ENCODE peak calls at places on chromosomes 12 and 14, in four cellular contexts. O is Peyer's patch, K is MM.1S, B is IMR-90. Q is an unnamed sample.

GRCh38 chr12:21849878-21850277 is 75.4 kb upstream of the KCNJ8 start:
- DNase-seq in O (no peak), K (no peak), B (no peak), Q (no peak)

GRCh38 chr14:46451800-46452199 is 199.8 kb downstream of the RPL10L start:
- DNase-seq in K (no peak), O (no peak), B (no peak), Q (no peak)

GRCh38 chr14:103418508-103418818 is 33.2 kb downstream of the MARK3 start:
- DNase-seq in K (peak; percentile 29), O (no peak), B (peak; percentile 87), Q (no peak)

GRCh38 chr12:32586390-32586789 is 92.7 kb upstream of the DNM1L start:
- DNase-seq in B (peak; percentile 54), O (no peak), K (no peak), Q (no peak)

GRCh38 chr12:104886418-104887401 is 71.4 kb downstream of the SLC41A2 start:
- DNase-seq in K (no peak), O (no peak), B (peak; percentile 90), Q (no peak)

GRCh38 chr12:6936642-6937480 is 6.8 kb upstream of the RNU7-1 start:
- DNase-seq in K (no peak), O (no peak), B (no peak), Q (peak; percentile 53)

GRCh38 chr12:47686645-47687240 is 19.1 kb downstream of the RPAP3 start:
- DNase-seq in O (no peak), B (peak; percentile 67), K (peak; percentile 34), Q (peak; percentile 48)

GRCh38 chr12:64560395-64561301 is 49.6 kb upstream of the RASSF3 start:
- DNase-seq in B (peak; percentile 100), K (no peak), O (no peak), Q (no peak)

GRCh38 chr12:108065061-108065460 is 64.0 kb upstream of the WSCD2 start:
- DNase-seq in K (no peak), B (no peak), O (no peak), Q (no peak)

GRCh38 chr14:92704821-92705220 is 43.6 kb downstream of the LGMN start:
- DNase-seq in O (no peak), B (no peak), K (no peak), Q (no peak)

GRCh38 chr14:72521045-72521444 is 372.9 kb downstream of the DPF3 start:
- DNase-seq in K (peak; percentile 67), B (no peak), O (no peak), Q (no peak)

GRCh38 chr12:99253068-99253467 is 394.5 kb upstream of the GARIN6 start:
- DNase-seq in B (no peak), K (peak; percentile 36), O (no peak), Q (no peak)

GRCh38 chr12:95648990-95649791 is 97.9 kb upstream of the USP44 start:
- DNase-seq in B (peak; percentile 62), O (no peak), K (no peak), Q (no peak)

GRCh38 chr12:34625116-34625515 is 602.8 kb downstream of the ALG10 start:
- DNase-seq in B (no peak), K (peak; percentile 22), O (no peak), Q (no peak)

GRCh38 chr14:52029881-52030280 is 39.0 kb downstream of the NID2 start:
- DNase-seq in K (no peak), B (no peak), O (no peak), Q (no peak)

GRCh38 chr12:41466762-41467270 is 278.7 kb downstream of the PDZRN4 start:
- DNase-seq in B (no peak), K (no peak), O (no peak), Q (no peak)

GRCh38 chr12:24195063-24195462 is 245.6 kb upstream of the SOX5 start:
- DNase-seq in O (no peak), K (no peak), B (no peak), Q (no peak)

GRCh38 chr12:107105410-107105703 is 12.0 kb upstream of the CRY1 start:
- DNase-seq in B (no peak), O (no peak), K (no peak), Q (no peak)

GRCh38 chr12:48999371-49000131 is at the start of gene DDN:
- DNase-seq in B (peak; percentile 52), O (no peak), K (peak; percentile 78), Q (peak; percentile 37)

GRCh38 chr14:55361190-55361589 is 50.4 kb downstream of the ATG14 start:
- DNase-seq in B (no peak), K (no peak), O (no peak), Q (no peak)

GRCh38 chr12:113293100-113293499 is 41.8 kb downstream of the SLC8B1 start:
- DNase-seq in B (no peak), O (no peak), K (no peak), Q (no peak)

GRCh38 chr14:85071447-85071846 is 458.5 kb upstream of the FLRT2 start:
- DNase-seq in K (no peak), O (no peak), B (no peak), Q (no peak)

GRCh38 chr12:109654357-109654756 is 59.3 kb upstream of the FAM222A start:
- DNase-seq in B (no peak), K (no peak), O (no peak), Q (no peak)

GRCh38 chr14:84399296-84399910 is 1130.5 kb upstream of the FLRT2 start:
- DNase-seq in O (no peak), K (no peak), B (no peak), Q (no peak)

GRCh38 chr14:65637780-65638179 is 225.2 kb downstream of the FUT8 start:
- DNase-seq in B (peak; percentile 1), K (no peak), O (peak; percentile 29), Q (no peak)

GRCh38 chr14:93430889-93431670 is at the start of gene UNC79:
- DNase-seq in O (no peak), K (no peak), B (no peak), Q (no peak)

GRCh38 chr14:61420326-61420725 is 98.9 kb downstream of the PRKCH start:
- DNase-seq in K (no peak), O (no peak), B (peak; percentile 5), Q (peak; percentile 37)

GRCh38 chr12:106282457-106283097 is 20.0 kb upstream of the TCP11L2 start:
- DNase-seq in O (peak; percentile 31), B (peak; percentile 55), K (peak; percentile 59), Q (peak; percentile 40)

GRCh38 chr14:35438910-35439713 is 34.6 kb upstream of the NFKBIA start:
- DNase-seq in K (no peak), B (no peak), O (no peak), Q (no peak)

GRCh38 chr12:117912756-117913155 is 56.0 kb downstream of the KSR2 start:
- DNase-seq in O (no peak), B (no peak), K (no peak), Q (no peak)

GRCh38 chr14:99261916-99262787 is 9.8 kb downstream of the BCL11B start:
- DNase-seq in B (no peak), K (no peak), O (peak; percentile 83), Q (peak; percentile 98)

GRCh38 chr12:58557156-58557555 is 363.1 kb downstream of the LRIG3 start:
- DNase-seq in K (no peak), B (peak; percentile 83), O (no peak), Q (no peak)

GRCh38 chr12:39355841-39356240 is 87.1 kb downstream of the KIF21A start:
- DNase-seq in B (no peak), O (no peak), K (no peak), Q (no peak)

DNA sequence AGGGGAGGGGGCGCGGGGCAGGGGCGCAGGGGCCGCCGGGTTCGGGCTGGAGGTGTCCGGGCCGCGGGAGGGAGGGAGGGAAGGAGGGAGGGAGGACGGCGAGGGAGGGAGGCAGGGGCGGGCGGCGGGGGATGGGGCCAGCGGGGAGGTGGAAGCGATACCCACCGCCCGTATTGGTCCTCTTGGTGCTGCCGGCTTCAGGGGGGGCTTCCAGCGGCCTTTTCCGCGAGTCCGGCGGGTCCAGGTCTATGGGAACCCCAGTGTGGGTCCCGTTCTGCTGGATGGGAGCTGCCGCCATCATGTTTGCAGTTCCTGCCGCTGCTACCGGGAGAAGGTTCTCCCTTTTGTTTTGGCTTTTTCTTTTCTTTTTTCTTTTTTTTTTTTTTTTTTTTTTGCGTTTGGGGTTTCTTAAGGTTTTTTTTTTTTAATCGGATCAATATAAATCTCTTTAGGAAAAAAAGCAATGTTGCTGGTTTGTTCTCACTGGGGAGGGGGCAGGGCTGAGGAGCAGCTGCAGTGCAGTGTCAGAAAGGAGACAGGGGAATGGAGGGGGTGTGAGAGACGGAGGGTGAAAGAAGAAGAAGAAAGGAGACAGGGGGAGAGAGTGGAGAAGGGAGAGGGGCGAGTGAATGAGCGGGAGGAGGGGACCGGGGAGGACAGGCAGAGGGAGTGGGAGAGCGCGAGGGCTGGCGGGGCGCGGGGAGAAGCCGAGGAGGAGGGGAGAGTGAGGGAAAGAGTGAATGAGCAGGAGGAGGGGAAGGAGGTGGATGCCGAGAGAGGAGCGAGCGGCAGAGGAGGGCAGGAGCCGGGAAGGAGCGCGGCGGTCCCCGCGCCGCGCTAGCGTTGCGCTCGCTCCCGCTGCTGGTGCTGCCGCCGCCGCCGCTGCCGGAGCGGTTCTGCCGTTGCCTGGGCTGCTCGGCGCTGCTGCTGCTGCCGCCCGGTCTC is at the start of gene NOVA1:
- DNase-seq in O (no peak), K (no peak), B (no peak), Q (no peak)
- H3K4me3 ChIP-seq in O (peak within 1 kb of the TSS; percentile 64), K (no peak within 1 kb of the TSS), B (peak within 1 kb of the TSS; percentile 95), Q (no peak within 1 kb of the TSS)

DNA sequence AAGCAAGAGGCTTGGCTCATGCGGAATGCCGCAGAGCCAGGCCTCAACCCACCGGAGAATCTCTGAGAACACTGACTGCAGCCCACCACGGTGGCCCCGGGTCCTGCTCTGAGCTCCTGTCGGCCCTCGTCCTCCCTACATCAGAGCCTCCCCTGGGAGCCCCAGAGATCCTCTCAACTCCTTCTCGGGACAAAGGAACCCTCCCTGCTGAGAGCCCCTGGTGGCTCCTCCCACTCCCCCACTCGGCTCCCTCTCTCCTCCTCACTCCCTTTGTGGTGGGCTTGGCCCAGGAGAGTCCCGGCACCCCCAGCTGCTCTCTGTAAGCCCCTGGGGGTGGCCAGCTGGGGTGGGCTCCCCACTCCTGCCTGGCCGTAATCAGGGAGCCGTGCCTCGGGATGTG is 11.1 kb upstream of the INF2 start:
- DNase-seq in O (peak; percentile 22), K (no peak), B (peak; percentile 34), Q (no peak)
- H3K4me1 ChIP-seq in O (peaks cover 24% of the 10 kb centered on the region), K (no peaks in the 10 kb centered on the region), B (peaks cover 43% of the 10 kb centered on the region), Q (peaks cover 7% of the 10 kb centered on the region)

DNA sequence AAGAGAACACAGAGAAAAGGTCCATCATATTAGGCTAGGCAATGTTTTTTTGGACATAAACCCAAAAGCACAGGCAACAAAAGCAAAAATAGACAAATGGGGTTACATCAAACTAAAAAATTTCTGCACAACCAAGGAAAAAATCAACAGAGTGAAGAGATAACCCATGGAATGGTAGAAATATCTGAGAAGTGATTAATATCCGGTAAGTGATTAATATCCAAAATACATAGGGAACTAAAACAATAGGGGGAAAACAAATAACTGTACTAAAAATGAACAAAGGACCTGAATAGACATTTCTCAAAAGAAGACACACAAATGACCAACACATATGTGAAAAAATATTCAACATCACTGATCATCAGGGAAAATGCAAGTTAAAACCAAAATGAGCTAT is 4.3 kb downstream of the STYK1 start:
- DNase-seq in K (no peak), B (no peak), O (no peak), Q (no peak)
- H3K27ac ChIP-seq in K (no peak overlapping the region), B (no peak overlapping the region), O (no peak overlapping the region), Q (no peak overlapping the region)

GRCh38 chr12:204261-204678 is 9.7 kb downstream of the SLC6A12 start:
- DNase-seq in K (no peak), B (no peak), O (no peak), Q (no peak)

GRCh38 chr12:201361-201760 is 12.6 kb downstream of the SLC6A12 start:
- DNase-seq in B (no peak), O (no peak), K (no peak), Q (no peak)

GRCh38 chr12:203462-204260 is 10.3 kb downstream of the SLC6A12 start:
- DNase-seq in B (no peak), K (no peak), O (no peak), Q (no peak)

GRCh38 chr12:203074-203461 is 10.9 kb downstream of the SLC6A12 start:
- DNase-seq in B (no peak), O (no peak), K (no peak), Q (no peak)

GRCh38 chr12:202081-202731 is 11.8 kb downstream of the SLC6A12 start:
- DNase-seq in K (no peak), B (no peak), O (no peak), Q (no peak)
- H3K4me3 ChIP-seq in K (no peak overlapping the region), B (no peak overlapping the region), O (no peak overlapping the region), Q (no peak overlapping the region)

Q was measured in naive thymus-derived CD4-positive, alpha-beta T cell.